ENCODE peak calls at places on chromosomes 13 and 19, in six cellular contexts. One of them, this sample, is unnamed.

GRCh38 chr19:52170863-52171320 is 529 bp downstream of the ZNF836 start:
- DNase-seq in lower leg skin: peak
- DNase-seq in RWPE1: peak
- DNase-seq in progenitor cell of endocrine pancreas: peak
- DNase-seq in kidney epithelial cell: no peak
- DNase-seq in astrocyte of the spinal cord: no peak
- DNase-seq in this sample: no peak

GRCh38 chr19:31231181-31231580 is 118.1 kb downstream of the TSHZ3 start:
- DNase-seq in lower leg skin: no peak
- DNase-seq in RWPE1: no peak
- DNase-seq in progenitor cell of endocrine pancreas: no peak
- DNase-seq in kidney epithelial cell: no peak
- DNase-seq in astrocyte of the spinal cord: peak
- DNase-seq in this sample: no peak

GRCh38 chr13:98475521-98475920 is 101.4 kb downstream of the STK24 start:
- DNase-seq in lower leg skin: peak
- DNase-seq in RWPE1: no peak
- DNase-seq in progenitor cell of endocrine pancreas: no peak
- DNase-seq in kidney epithelial cell: no peak
- DNase-seq in astrocyte of the spinal cord: no peak
- DNase-seq in this sample: no peak

GRCh38 chr13:47094734-47095434 is 198.0 kb upstream of the HTR2A start:
- DNase-seq in lower leg skin: no peak
- DNase-seq in RWPE1: no peak
- DNase-seq in progenitor cell of endocrine pancreas: no peak
- DNase-seq in kidney epithelial cell: no peak
- DNase-seq in astrocyte of the spinal cord: no peak
- DNase-seq in this sample: no peak

GRCh38 chr13:44368062-44368591 is 5.5 kb upstream of the SERP2 start:
- DNase-seq in lower leg skin: no peak
- DNase-seq in RWPE1: no peak
- DNase-seq in progenitor cell of endocrine pancreas: no peak
- DNase-seq in kidney epithelial cell: no peak
- DNase-seq in astrocyte of the spinal cord: peak
- DNase-seq in this sample: no peak

GRCh38 chr13:23330356-23330755 is 103.1 kb downstream of the SACS start:
- DNase-seq in lower leg skin: no peak
- DNase-seq in RWPE1: no peak
- DNase-seq in progenitor cell of endocrine pancreas: no peak
- DNase-seq in kidney epithelial cell: no peak
- DNase-seq in astrocyte of the spinal cord: no peak
- DNase-seq in this sample: no peak

GRCh38 chr19:14632286-14632685 is 42.4 kb downstream of the ADGRE3 start:
- DNase-seq in lower leg skin: no peak
- DNase-seq in RWPE1: peak
- DNase-seq in progenitor cell of endocrine pancreas: no peak
- DNase-seq in kidney epithelial cell: no peak
- DNase-seq in astrocyte of the spinal cord: no peak
- DNase-seq in this sample: no peak

GRCh38 chr13:47903836-47904235 is 97.2 kb downstream of the SUCLA2 start:
- DNase-seq in lower leg skin: no peak
- DNase-seq in RWPE1: peak
- DNase-seq in progenitor cell of endocrine pancreas: no peak
- DNase-seq in kidney epithelial cell: no peak
- DNase-seq in astrocyte of the spinal cord: peak
- DNase-seq in this sample: no peak

GRCh38 chr19:5024282-5024681 is 55.4 kb downstream of the KDM4B start:
- DNase-seq in lower leg skin: no peak
- DNase-seq in RWPE1: no peak
- DNase-seq in progenitor cell of endocrine pancreas: no peak
- DNase-seq in kidney epithelial cell: no peak
- DNase-seq in astrocyte of the spinal cord: no peak
- DNase-seq in this sample: no peak

GRCh38 chr13:94411747-94412146 is 67.7 kb downstream of the DCT start:
- DNase-seq in lower leg skin: no peak
- DNase-seq in RWPE1: no peak
- DNase-seq in progenitor cell of endocrine pancreas: no peak
- DNase-seq in kidney epithelial cell: no peak
- DNase-seq in astrocyte of the spinal cord: no peak
- DNase-seq in this sample: no peak

GRCh38 chr19:10289167-10289835 is 451 bp upstream of the ICAM5 start:
- DNase-seq in lower leg skin: peak
- DNase-seq in RWPE1: peak
- DNase-seq in progenitor cell of endocrine pancreas: no peak
- DNase-seq in kidney epithelial cell: no peak
- DNase-seq in astrocyte of the spinal cord: no peak
- DNase-seq in this sample: no peak

GRCh38 chr13:41458939-41459753 is 1.8 kb downstream of the RGCC start:
- DNase-seq in lower leg skin: no peak
- DNase-seq in RWPE1: peak
- DNase-seq in progenitor cell of endocrine pancreas: no peak
- DNase-seq in kidney epithelial cell: no peak
- DNase-seq in astrocyte of the spinal cord: peak
- DNase-seq in this sample: no peak

GRCh38 chr19:17390665-17391370 is 3.2 kb downstream of the CCDC194 start:
- DNase-seq in lower leg skin: peak
- DNase-seq in RWPE1: peak
- DNase-seq in progenitor cell of endocrine pancreas: peak
- DNase-seq in kidney epithelial cell: peak
- DNase-seq in astrocyte of the spinal cord: peak
- DNase-seq in this sample: peak

GRCh38 chr13:82879921-82880320 is 1002.4 kb downstream of the SLITRK1 start:
- DNase-seq in lower leg skin: no peak
- DNase-seq in RWPE1: no peak
- DNase-seq in progenitor cell of endocrine pancreas: no peak
- DNase-seq in kidney epithelial cell: no peak
- DNase-seq in astrocyte of the spinal cord: no peak
- DNase-seq in this sample: no peak

GRCh38 chr13:74904547-74904946 is 577.4 kb downstream of the TBC1D4 start:
- DNase-seq in lower leg skin: no peak
- DNase-seq in RWPE1: no peak
- DNase-seq in progenitor cell of endocrine pancreas: no peak
- DNase-seq in kidney epithelial cell: no peak
- DNase-seq in astrocyte of the spinal cord: no peak
- DNase-seq in this sample: no peak

GRCh38 chr19:30719991-30720329 is 347.8 kb downstream of the ZNF536 start:
- DNase-seq in lower leg skin: peak
- DNase-seq in RWPE1: peak
- DNase-seq in progenitor cell of endocrine pancreas: no peak
- DNase-seq in kidney epithelial cell: no peak
- DNase-seq in astrocyte of the spinal cord: no peak
- DNase-seq in this sample: no peak

GRCh38 chr19:15115080-15115479 is 7.9 kb downstream of the SYDE1 start:
- DNase-seq in lower leg skin: no peak
- DNase-seq in RWPE1: no peak
- DNase-seq in progenitor cell of endocrine pancreas: no peak
- DNase-seq in kidney epithelial cell: no peak
- DNase-seq in astrocyte of the spinal cord: peak
- DNase-seq in this sample: no peak

GRCh38 chr13:102020611-102021216 is 381.1 kb downstream of the FGF14 start:
- DNase-seq in lower leg skin: no peak
- DNase-seq in RWPE1: no peak
- DNase-seq in progenitor cell of endocrine pancreas: no peak
- DNase-seq in kidney epithelial cell: peak
- DNase-seq in astrocyte of the spinal cord: peak
- DNase-seq in this sample: no peak

GRCh38 chr19:18915639-18916038 is 3.5 kb downstream of the COPE start:
- DNase-seq in lower leg skin: no peak
- DNase-seq in RWPE1: no peak
- DNase-seq in progenitor cell of endocrine pancreas: no peak
- DNase-seq in kidney epithelial cell: no peak
- DNase-seq in astrocyte of the spinal cord: peak
- DNase-seq in this sample: no peak

GRCh38 chr13:83503424-83503823 is 378.9 kb downstream of the SLITRK1 start:
- DNase-seq in lower leg skin: no peak
- DNase-seq in RWPE1: no peak
- DNase-seq in progenitor cell of endocrine pancreas: no peak
- DNase-seq in kidney epithelial cell: no peak
- DNase-seq in astrocyte of the spinal cord: peak
- DNase-seq in this sample: no peak

GRCh38 chr13:75357576-75358295 is 124.2 kb downstream of the TBC1D4 start:
- DNase-seq in lower leg skin: no peak
- DNase-seq in RWPE1: peak
- DNase-seq in progenitor cell of endocrine pancreas: no peak
- DNase-seq in kidney epithelial cell: no peak
- DNase-seq in astrocyte of the spinal cord: peak
- DNase-seq in this sample: no peak

GRCh38 chr13:109785141-109785891 is 1.1 kb downstream of the IRS2 start:
- DNase-seq in lower leg skin: peak
- DNase-seq in RWPE1: no peak
- DNase-seq in progenitor cell of endocrine pancreas: peak
- DNase-seq in kidney epithelial cell: no peak
- DNase-seq in astrocyte of the spinal cord: peak
- DNase-seq in this sample: no peak

GRCh38 chr19:35882074-35882832 is 13.9 kb downstream of the APLP1 start:
- DNase-seq in lower leg skin: no peak
- DNase-seq in RWPE1: peak
- DNase-seq in progenitor cell of endocrine pancreas: no peak
- DNase-seq in kidney epithelial cell: no peak
- DNase-seq in astrocyte of the spinal cord: peak
- DNase-seq in this sample: no peak

GRCh38 chr13:45361596-45362206 is 20.7 kb upstream of the TPT1 start:
- DNase-seq in lower leg skin: no peak
- DNase-seq in RWPE1: peak
- DNase-seq in progenitor cell of endocrine pancreas: no peak
- DNase-seq in kidney epithelial cell: peak
- DNase-seq in astrocyte of the spinal cord: peak
- DNase-seq in this sample: no peak

GRCh38 chr19:47650695-47651094 is 41.8 kb downstream of the BICRA start:
- DNase-seq in lower leg skin: no peak
- DNase-seq in RWPE1: no peak
- DNase-seq in progenitor cell of endocrine pancreas: no peak
- DNase-seq in kidney epithelial cell: no peak
- DNase-seq in astrocyte of the spinal cord: no peak
- DNase-seq in this sample: no peak

GRCh38 chr13:46317120-46317519 is 69.9 kb downstream of the RUBCNL start:
- DNase-seq in lower leg skin: no peak
- DNase-seq in RWPE1: no peak
- DNase-seq in progenitor cell of endocrine pancreas: no peak
- DNase-seq in kidney epithelial cell: no peak
- DNase-seq in astrocyte of the spinal cord: peak
- DNase-seq in this sample: no peak

GRCh38 chr13:91232716-91233115 is 114.8 kb upstream of the MIR17HG start:
- DNase-seq in lower leg skin: no peak
- DNase-seq in RWPE1: no peak
- DNase-seq in progenitor cell of endocrine pancreas: no peak
- DNase-seq in kidney epithelial cell: no peak
- DNase-seq in astrocyte of the spinal cord: no peak
- DNase-seq in this sample: no peak

GRCh38 chr19:34343751-34344150 is 21.2 kb upstream of the GPI start:
- DNase-seq in lower leg skin: no peak
- DNase-seq in RWPE1: no peak
- DNase-seq in progenitor cell of endocrine pancreas: no peak
- DNase-seq in kidney epithelial cell: no peak
- DNase-seq in astrocyte of the spinal cord: no peak
- DNase-seq in this sample: no peak

GRCh38 chr19:17243854-17244617 is 1.7 kb downstream of the NR2F6 start:
- DNase-seq in lower leg skin: peak
- DNase-seq in RWPE1: peak
- DNase-seq in progenitor cell of endocrine pancreas: peak
- DNase-seq in kidney epithelial cell: no peak
- DNase-seq in astrocyte of the spinal cord: no peak
- DNase-seq in this sample: no peak

GRCh38 chr13:44573790-44574465 is 2.2 kb downstream of the TSC22D1 start:
- DNase-seq in lower leg skin: no peak
- DNase-seq in RWPE1: no peak
- DNase-seq in progenitor cell of endocrine pancreas: no peak
- DNase-seq in kidney epithelial cell: no peak
- DNase-seq in astrocyte of the spinal cord: peak
- DNase-seq in this sample: no peak

GRCh38 chr19:6556480-6556879 is 25.7 kb downstream of the TNFSF9 start:
- DNase-seq in lower leg skin: no peak
- DNase-seq in RWPE1: no peak
- DNase-seq in progenitor cell of endocrine pancreas: no peak
- DNase-seq in kidney epithelial cell: peak
- DNase-seq in astrocyte of the spinal cord: no peak
- DNase-seq in this sample: no peak

GRCh38 chr19:6556043-6556449 is 25.2 kb downstream of the TNFSF9 start:
- DNase-seq in lower leg skin: no peak
- DNase-seq in RWPE1: no peak
- DNase-seq in progenitor cell of endocrine pancreas: no peak
- DNase-seq in kidney epithelial cell: no peak
- DNase-seq in astrocyte of the spinal cord: no peak
- DNase-seq in this sample: no peak

GRCh38 chr19:6551091-6551490 is 20.3 kb downstream of the TNFSF9 start:
- DNase-seq in lower leg skin: no peak
- DNase-seq in RWPE1: no peak
- DNase-seq in progenitor cell of endocrine pancreas: no peak
- DNase-seq in kidney epithelial cell: no peak
- DNase-seq in astrocyte of the spinal cord: no peak
- DNase-seq in this sample: no peak

GRCh38 chr19:6551607-6552450 is 21.0 kb downstream of the TNFSF9 start:
- DNase-seq in lower leg skin: no peak
- DNase-seq in RWPE1: no peak
- DNase-seq in progenitor cell of endocrine pancreas: peak
- DNase-seq in kidney epithelial cell: no peak
- DNase-seq in astrocyte of the spinal cord: no peak
- DNase-seq in this sample: no peak
- TF ChIP-seq CTCF in lower leg skin: no peak
- TF ChIP-seq CTCF in RWPE1: no peak
- TF ChIP-seq CTCF in progenitor cell of endocrine pancreas: peak
- TF ChIP-seq CTCF in kidney epithelial cell: peak
- TF ChIP-seq CTCF in astrocyte of the spinal cord: no peak
- TF ChIP-seq CTCF in this sample: peak

DNA sequence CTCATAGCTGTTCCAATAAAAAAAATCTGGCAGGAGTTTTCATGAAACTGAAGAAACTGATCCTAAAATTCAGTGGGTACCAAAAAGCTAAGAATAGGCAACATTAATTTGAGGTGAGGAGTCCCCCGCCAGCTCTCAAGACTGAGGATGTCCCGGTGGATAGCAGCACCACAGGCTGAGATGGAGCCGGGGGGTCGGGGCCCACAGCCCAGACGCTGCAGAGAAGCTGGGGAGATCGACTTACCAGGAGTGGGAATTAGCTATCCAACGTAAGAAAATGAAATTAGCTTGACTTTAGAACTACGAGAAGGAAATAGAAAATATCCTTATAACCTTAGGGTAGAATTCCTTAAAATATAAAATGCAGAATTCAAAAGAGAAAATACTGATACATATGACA is 23.2 kb upstream of the DCUN1D2 start:
- DNase-seq in lower leg skin: peak
- DNase-seq in RWPE1: no peak
- DNase-seq in progenitor cell of endocrine pancreas: no peak
- DNase-seq in kidney epithelial cell: no peak
- DNase-seq in astrocyte of the spinal cord: no peak
- DNase-seq in this sample: no peak
- TF ChIP-seq CTCF in lower leg skin: no peak
- TF ChIP-seq CTCF in RWPE1: no peak
- TF ChIP-seq CTCF in progenitor cell of endocrine pancreas: no peak
- TF ChIP-seq CTCF in kidney epithelial cell: no peak
- TF ChIP-seq CTCF in astrocyte of the spinal cord: no peak
- TF ChIP-seq CTCF in this sample: no peak

GRCh38 chr19:40521276-40521675 is 54.5 kb downstream of the SPTBN4 start:
- DNase-seq in lower leg skin: no peak
- DNase-seq in RWPE1: no peak
- DNase-seq in progenitor cell of endocrine pancreas: no peak
- DNase-seq in kidney epithelial cell: no peak
- DNase-seq in astrocyte of the spinal cord: peak
- DNase-seq in this sample: no peak
- TF ChIP-seq CTCF in lower leg skin: no peak
- TF ChIP-seq CTCF in RWPE1: peak
- TF ChIP-seq CTCF in progenitor cell of endocrine pancreas: peak
- TF ChIP-seq CTCF in kidney epithelial cell: no peak
- TF ChIP-seq CTCF in astrocyte of the spinal cord: peak
- TF ChIP-seq CTCF in this sample: peak

GRCh38 chr13:95559100-95559499 is 6.6 kb downstream of the CLDN10 start:
- DNase-seq in lower leg skin: no peak
- DNase-seq in RWPE1: no peak
- DNase-seq in progenitor cell of endocrine pancreas: no peak
- DNase-seq in kidney epithelial cell: no peak
- DNase-seq in astrocyte of the spinal cord: no peak
- DNase-seq in this sample: no peak
- TF ChIP-seq CTCF in lower leg skin: no peak
- TF ChIP-seq CTCF in RWPE1: no peak
- TF ChIP-seq CTCF in progenitor cell of endocrine pancreas: no peak
- TF ChIP-seq CTCF in kidney epithelial cell: no peak
- TF ChIP-seq CTCF in astrocyte of the spinal cord: no peak
- TF ChIP-seq CTCF in this sample: no peak

This sample was measured in type B pancreatic cell.